ENCODE peak calls at places on chromosomes 11 and 22, in ten cellular contexts. One of them, this sample, is unnamed.
A peak's percentile ranks its signal among the peaks of the same experiment; 100 is the strongest.

GRCh38 chr11:11179239-11179638 is 173.8 kb downstream of the CSNK2A3 start:
- DNase-seq in AG10803: peak; percentile 68
- DNase-seq in endothelial cell of umbilical vein: no peak
- DNase-seq in GM06990: no peak
- DNase-seq in AG04449: peak; percentile 65
- DNase-seq in heart right ventricle: no peak
- DNase-seq in neural crest cell: no peak
- DNase-seq in upper lobe of right lung: no peak
- DNase-seq in cardiac muscle cell: peak; percentile 53
- DNase-seq in NB4: no peak
- DNase-seq in this sample: no peak

GRCh38 chr22:36333632-36334031 is 54.1 kb downstream of the MYH9 start:
- DNase-seq in AG10803: no peak
- DNase-seq in endothelial cell of umbilical vein: no peak
- DNase-seq in GM06990: no peak
- DNase-seq in AG04449: no peak
- DNase-seq in heart right ventricle: no peak
- DNase-seq in neural crest cell: no peak
- DNase-seq in upper lobe of right lung: no peak
- DNase-seq in cardiac muscle cell: no peak
- DNase-seq in NB4: no peak
- DNase-seq in this sample: no peak

GRCh38 chr11:65489706-65490310 is 9.0 kb upstream of the MALAT1 start:
- DNase-seq in AG10803: peak; percentile 65
- DNase-seq in endothelial cell of umbilical vein: peak; percentile 43
- DNase-seq in GM06990: no peak
- DNase-seq in AG04449: no peak
- DNase-seq in heart right ventricle: peak; percentile 52
- DNase-seq in neural crest cell: no peak
- DNase-seq in upper lobe of right lung: peak; percentile 53
- DNase-seq in cardiac muscle cell: peak; percentile 56
- DNase-seq in NB4: no peak
- DNase-seq in this sample: peak; percentile 40

GRCh38 chr11:16917941-16918340 is 96.3 kb downstream of the PLEKHA7 start:
- DNase-seq in AG10803: no peak
- DNase-seq in endothelial cell of umbilical vein: no peak
- DNase-seq in GM06990: no peak
- DNase-seq in AG04449: no peak
- DNase-seq in heart right ventricle: no peak
- DNase-seq in neural crest cell: no peak
- DNase-seq in upper lobe of right lung: no peak
- DNase-seq in cardiac muscle cell: peak; percentile 40
- DNase-seq in NB4: no peak
- DNase-seq in this sample: no peak

GRCh38 chr22:48711669-48712068 is 1116.0 kb downstream of the BRD1 start:
- DNase-seq in AG10803: no peak
- DNase-seq in endothelial cell of umbilical vein: no peak
- DNase-seq in GM06990: no peak
- DNase-seq in AG04449: no peak
- DNase-seq in heart right ventricle: no peak
- DNase-seq in neural crest cell: no peak
- DNase-seq in upper lobe of right lung: peak; percentile 46
- DNase-seq in cardiac muscle cell: no peak
- DNase-seq in NB4: no peak
- DNase-seq in this sample: no peak

GRCh38 chr11:133133053-133133452 is 399.2 kb downstream of the OPCML start:
- DNase-seq in AG10803: peak; percentile 12
- DNase-seq in endothelial cell of umbilical vein: no peak
- DNase-seq in GM06990: no peak
- DNase-seq in AG04449: no peak
- DNase-seq in heart right ventricle: no peak
- DNase-seq in neural crest cell: no peak
- DNase-seq in upper lobe of right lung: no peak
- DNase-seq in cardiac muscle cell: no peak
- DNase-seq in NB4: no peak
- DNase-seq in this sample: no peak

GRCh38 chr22:42685941-42686666 is 34.6 kb downstream of the A4GALT start:
- DNase-seq in AG10803: no peak
- DNase-seq in endothelial cell of umbilical vein: no peak
- DNase-seq in GM06990: no peak
- DNase-seq in AG04449: no peak
- DNase-seq in heart right ventricle: peak; percentile 85
- DNase-seq in neural crest cell: no peak
- DNase-seq in upper lobe of right lung: no peak
- DNase-seq in cardiac muscle cell: no peak
- DNase-seq in NB4: no peak
- DNase-seq in this sample: peak; percentile 53

GRCh38 chr11:95245038-95245437 is 14.0 kb upstream of the SESN3 start:
- DNase-seq in AG10803: no peak
- DNase-seq in endothelial cell of umbilical vein: no peak
- DNase-seq in GM06990: no peak
- DNase-seq in AG04449: no peak
- DNase-seq in heart right ventricle: no peak
- DNase-seq in neural crest cell: no peak
- DNase-seq in upper lobe of right lung: no peak
- DNase-seq in cardiac muscle cell: peak; percentile 73
- DNase-seq in NB4: no peak
- DNase-seq in this sample: no peak

GRCh38 chr11:1000357-1000982 is 36.0 kb downstream of the MUC6 start:
- DNase-seq in AG10803: no peak
- DNase-seq in endothelial cell of umbilical vein: no peak
- DNase-seq in GM06990: no peak
- DNase-seq in AG04449: no peak
- DNase-seq in heart right ventricle: no peak
- DNase-seq in neural crest cell: no peak
- DNase-seq in upper lobe of right lung: no peak
- DNase-seq in cardiac muscle cell: no peak
- DNase-seq in NB4: no peak
- DNase-seq in this sample: no peak

GRCh38 chr11:1836011-1836945 is 1.5 kb downstream of the SYT8 start:
- DNase-seq in AG10803: no peak
- DNase-seq in endothelial cell of umbilical vein: no peak
- DNase-seq in GM06990: no peak
- DNase-seq in AG04449: no peak
- DNase-seq in heart right ventricle: no peak
- DNase-seq in neural crest cell: no peak
- DNase-seq in upper lobe of right lung: no peak
- DNase-seq in cardiac muscle cell: no peak
- DNase-seq in NB4: no peak
- DNase-seq in this sample: no peak

GRCh38 chr11:63896071-63896470 is 20.9 kb downstream of the RCOR2 start:
- DNase-seq in AG10803: no peak
- DNase-seq in endothelial cell of umbilical vein: no peak
- DNase-seq in GM06990: no peak
- DNase-seq in AG04449: no peak
- DNase-seq in heart right ventricle: no peak
- DNase-seq in neural crest cell: no peak
- DNase-seq in upper lobe of right lung: no peak
- DNase-seq in cardiac muscle cell: no peak
- DNase-seq in NB4: no peak
- DNase-seq in this sample: no peak

GRCh38 chr11:12206529-12206928 is 96.1 kb downstream of the MICAL2 start:
- DNase-seq in AG10803: no peak
- DNase-seq in endothelial cell of umbilical vein: no peak
- DNase-seq in GM06990: no peak
- DNase-seq in AG04449: no peak
- DNase-seq in heart right ventricle: no peak
- DNase-seq in neural crest cell: no peak
- DNase-seq in upper lobe of right lung: peak; percentile 35
- DNase-seq in cardiac muscle cell: no peak
- DNase-seq in NB4: no peak
- DNase-seq in this sample: no peak

GRCh38 chr11:107202189-107202588 is 183.9 kb upstream of the GUCY1A2 start:
- DNase-seq in AG10803: no peak
- DNase-seq in endothelial cell of umbilical vein: no peak
- DNase-seq in GM06990: no peak
- DNase-seq in AG04449: no peak
- DNase-seq in heart right ventricle: no peak
- DNase-seq in neural crest cell: no peak
- DNase-seq in upper lobe of right lung: no peak
- DNase-seq in cardiac muscle cell: no peak
- DNase-seq in NB4: no peak
- DNase-seq in this sample: no peak
- TF ChIP-seq CTCF in AG10803: no peak
- TF ChIP-seq CTCF in endothelial cell of umbilical vein: no peak
- TF ChIP-seq CTCF in GM06990: no peak
- TF ChIP-seq CTCF in AG04449: no peak
- TF ChIP-seq CTCF in heart right ventricle: no peak
- TF ChIP-seq CTCF in neural crest cell: no peak
- TF ChIP-seq CTCF in upper lobe of right lung: no peak
- TF ChIP-seq CTCF in cardiac muscle cell: no peak
- TF ChIP-seq CTCF in NB4: no peak
- TF ChIP-seq CTCF in this sample: no peak

GRCh38 chr11:130648601-130649000 is 200.2 kb downstream of the ADAMTS15 start:
- DNase-seq in AG10803: no peak
- DNase-seq in endothelial cell of umbilical vein: no peak
- DNase-seq in GM06990: no peak
- DNase-seq in AG04449: no peak
- DNase-seq in heart right ventricle: peak; percentile 51
- DNase-seq in neural crest cell: no peak
- DNase-seq in upper lobe of right lung: no peak
- DNase-seq in cardiac muscle cell: peak; percentile 63
- DNase-seq in NB4: no peak
- DNase-seq in this sample: no peak

GRCh38 chr11:130651266-130651855 is 202.9 kb downstream of the ADAMTS15 start:
- DNase-seq in AG10803: no peak
- DNase-seq in endothelial cell of umbilical vein: no peak
- DNase-seq in GM06990: no peak
- DNase-seq in AG04449: no peak
- DNase-seq in heart right ventricle: no peak
- DNase-seq in neural crest cell: no peak
- DNase-seq in upper lobe of right lung: no peak
- DNase-seq in cardiac muscle cell: no peak
- DNase-seq in NB4: no peak
- DNase-seq in this sample: no peak

GRCh38 chr11:130652671-130653335 is 204.4 kb downstream of the ADAMTS15 start:
- DNase-seq in AG10803: peak; percentile 95
- DNase-seq in endothelial cell of umbilical vein: no peak
- DNase-seq in GM06990: no peak
- DNase-seq in AG04449: peak; percentile 67
- DNase-seq in heart right ventricle: no peak
- DNase-seq in neural crest cell: no peak
- DNase-seq in upper lobe of right lung: peak; percentile 76
- DNase-seq in cardiac muscle cell: peak; percentile 98
- DNase-seq in NB4: peak; percentile 30
- DNase-seq in this sample: no peak

GRCh38 chr11:130649749-130650275 is 201.4 kb downstream of the ADAMTS15 start:
- DNase-seq in AG10803: no peak
- DNase-seq in endothelial cell of umbilical vein: no peak
- DNase-seq in GM06990: no peak
- DNase-seq in AG04449: no peak
- DNase-seq in heart right ventricle: no peak
- DNase-seq in neural crest cell: no peak
- DNase-seq in upper lobe of right lung: no peak
- DNase-seq in cardiac muscle cell: no peak
- DNase-seq in NB4: no peak
- DNase-seq in this sample: no peak

DNA sequence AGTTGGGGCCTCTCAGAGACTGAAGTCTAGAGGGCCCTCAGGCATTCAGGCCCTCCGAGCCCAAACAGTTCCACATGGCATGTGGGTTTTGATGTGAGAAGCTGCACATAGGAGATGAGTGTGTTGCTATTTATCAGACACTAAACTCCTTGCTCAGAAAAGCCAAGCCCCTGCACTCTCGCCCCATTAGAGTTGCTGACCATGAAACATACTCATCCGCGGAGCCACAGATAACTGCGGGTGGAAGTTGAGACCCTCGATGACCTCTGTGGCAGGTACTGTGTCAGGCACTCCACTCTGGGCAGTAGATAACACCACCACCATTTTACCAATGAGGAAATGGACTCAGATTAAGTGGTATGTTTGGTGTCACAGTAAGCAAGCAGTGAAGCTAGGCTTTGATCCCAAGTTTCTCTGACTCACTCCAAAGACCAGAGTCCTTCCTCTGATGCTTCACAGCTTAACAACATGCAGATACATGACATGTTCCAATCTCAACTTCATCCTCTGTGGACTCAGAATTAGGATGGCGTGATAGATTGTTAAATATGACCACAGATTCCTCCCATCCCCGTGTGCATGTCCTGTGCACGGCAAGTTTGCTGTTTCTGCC is 202.1 kb downstream of the ADAMTS15 start:
- DNase-seq in AG10803: peak; percentile 43
- DNase-seq in endothelial cell of umbilical vein: no peak
- DNase-seq in GM06990: no peak
- DNase-seq in AG04449: no peak
- DNase-seq in heart right ventricle: no peak
- DNase-seq in neural crest cell: no peak
- DNase-seq in upper lobe of right lung: no peak
- DNase-seq in cardiac muscle cell: no peak
- DNase-seq in NB4: no peak
- DNase-seq in this sample: no peak
- TF ChIP-seq CTCF in AG10803: no peak
- TF ChIP-seq CTCF in endothelial cell of umbilical vein: no peak
- TF ChIP-seq CTCF in GM06990: no peak
- TF ChIP-seq CTCF in AG04449: no peak
- TF ChIP-seq CTCF in heart right ventricle: no peak
- TF ChIP-seq CTCF in neural crest cell: no peak
- TF ChIP-seq CTCF in upper lobe of right lung: no peak
- TF ChIP-seq CTCF in cardiac muscle cell: no peak
- TF ChIP-seq CTCF in NB4: no peak
- TF ChIP-seq CTCF in this sample: no peak

GRCh38 chr11:50174189-50174588 is 141.5 kb downstream of the OR4C45 start:
- DNase-seq in AG10803: peak; percentile 44
- DNase-seq in endothelial cell of umbilical vein: no peak
- DNase-seq in GM06990: no peak
- DNase-seq in AG04449: peak; percentile 5
- DNase-seq in heart right ventricle: no peak
- DNase-seq in neural crest cell: no peak
- DNase-seq in upper lobe of right lung: no peak
- DNase-seq in cardiac muscle cell: no peak
- DNase-seq in NB4: no peak
- DNase-seq in this sample: no peak
- TF ChIP-seq CTCF in AG10803: no peak
- TF ChIP-seq CTCF in endothelial cell of umbilical vein: no peak
- TF ChIP-seq CTCF in GM06990: no peak
- TF ChIP-seq CTCF in AG04449: no peak
- TF ChIP-seq CTCF in heart right ventricle: peak; percentile 38
- TF ChIP-seq CTCF in neural crest cell: no peak
- TF ChIP-seq CTCF in upper lobe of right lung: peak; percentile 20
- TF ChIP-seq CTCF in cardiac muscle cell: no peak
- TF ChIP-seq CTCF in NB4: no peak
- TF ChIP-seq CTCF in this sample: no peak

GRCh38 chr11:60183595-60184201 is 815 bp upstream of the MS4A6A start:
- DNase-seq in AG10803: no peak
- DNase-seq in endothelial cell of umbilical vein: no peak
- DNase-seq in GM06990: no peak
- DNase-seq in AG04449: no peak
- DNase-seq in heart right ventricle: no peak
- DNase-seq in neural crest cell: no peak
- DNase-seq in upper lobe of right lung: no peak
- DNase-seq in cardiac muscle cell: no peak
- DNase-seq in NB4: peak; percentile 73
- DNase-seq in this sample: no peak

GRCh38 chr11:60184824-60185511 is 2.1 kb upstream of the MS4A6A start:
- DNase-seq in AG10803: no peak
- DNase-seq in endothelial cell of umbilical vein: no peak
- DNase-seq in GM06990: no peak
- DNase-seq in AG04449: no peak
- DNase-seq in heart right ventricle: no peak
- DNase-seq in neural crest cell: no peak
- DNase-seq in upper lobe of right lung: no peak
- DNase-seq in cardiac muscle cell: no peak
- DNase-seq in NB4: peak; percentile 66
- DNase-seq in this sample: no peak

GRCh38 chr11:60182546-60183330 is at the start of gene MS4A6A:
- DNase-seq in AG10803: no peak
- DNase-seq in endothelial cell of umbilical vein: peak; percentile 82
- DNase-seq in GM06990: no peak
- DNase-seq in AG04449: no peak
- DNase-seq in heart right ventricle: no peak
- DNase-seq in neural crest cell: no peak
- DNase-seq in upper lobe of right lung: no peak
- DNase-seq in cardiac muscle cell: no peak
- DNase-seq in NB4: peak; percentile 90
- DNase-seq in this sample: no peak
- TF ChIP-seq CTCF in AG10803: no peak
- TF ChIP-seq CTCF in endothelial cell of umbilical vein: no peak
- TF ChIP-seq CTCF in GM06990: no peak
- TF ChIP-seq CTCF in AG04449: no peak
- TF ChIP-seq CTCF in heart right ventricle: no peak
- TF ChIP-seq CTCF in neural crest cell: no peak
- TF ChIP-seq CTCF in upper lobe of right lung: no peak
- TF ChIP-seq CTCF in cardiac muscle cell: no peak
- TF ChIP-seq CTCF in NB4: no peak
- TF ChIP-seq CTCF in this sample: no peak